ENCODE peak calls at places on chromosomes 7 and 10, in four cellular contexts. B is A549, U is GM23248, P is ovary. X is an unnamed sample.

GRCh38 chr10:123011987-123012386 is 3.2 kb downstream of the ACADSB start:
- DNase-seq in B (no peak), U (no peak), P (no peak), X (no peak)

GRCh38 chr10:103232772-103233488 is 12.8 kb upstream of the RPEL1 start:
- DNase-seq in B (no peak), U (peak; percentile 22), P (no peak), X (no peak)

GRCh38 chr10:24971374-24971773 is 19.0 kb upstream of the PRTFDC1 start:
- DNase-seq in B (no peak), U (no peak), P (no peak), X (no peak)

GRCh38 chr7:25014735-25015134 is 34.8 kb upstream of the OSBPL3 start:
- DNase-seq in B (no peak), U (peak; percentile 98), P (no peak), X (no peak)

GRCh38 chr7:116876664-116877442 is 14.5 kb downstream of the CAPZA2 start:
- DNase-seq in B (no peak), U (no peak), P (peak; percentile 21), X (peak; percentile 99)

GRCh38 chr7:26291699-26292538 is at the start of gene SNX10:
- DNase-seq in B (peak; percentile 50), U (peak; percentile 65), P (peak; percentile 23), X (no peak)

GRCh38 chr7:2115739-2116065 is 117.0 kb downstream of the MAD1L1 start:
- DNase-seq in B (no peak), U (no peak), P (no peak), X (no peak)

GRCh38 chr7:102426268-102427031 is 6.9 kb upstream of the ORAI2 start:
- DNase-seq in B (no peak), U (no peak), P (no peak), X (no peak)

GRCh38 chr10:58164517-58164916 is 103.2 kb downstream of the IPMK start:
- DNase-seq in B (no peak), U (no peak), P (no peak), X (no peak)

GRCh38 chr7:132500727-132501410 is 75.4 kb downstream of the PLXNA4 start:
- DNase-seq in B (no peak), U (peak; percentile 66), P (peak; percentile 59), X (peak; percentile 95)

GRCh38 chr7:48424731-48425130 is 253.5 kb downstream of the ABCA13 start:
- DNase-seq in B (peak; percentile 12), U (peak; percentile 16), P (no peak), X (no peak)

GRCh38 chr7:36366649-36367560 is 22.8 kb upstream of the ANLN start:
- DNase-seq in B (peak; percentile 90), U (peak; percentile 95), P (peak; percentile 94), X (peak; percentile 90)

GRCh38 chr7:44264221-44264956 is 61.0 kb downstream of the CAMK2B start:
- DNase-seq in B (no peak), U (no peak), P (no peak), X (no peak)

GRCh38 chr7:27737591-27737990 is 2.4 kb upstream of the TAX1BP1 start:
- DNase-seq in B (no peak), U (no peak), P (no peak), X (no peak)

GRCh38 chr10:44300666-44301649 is 83.9 kb downstream of the CXCL12 start:
- DNase-seq in B (peak; percentile 61), U (peak; percentile 98), P (no peak), X (no peak)

GRCh38 chr7:42237162-42237821 is at the start of gene GLI3:
- DNase-seq in B (peak; percentile 60), U (peak; percentile 93), P (peak; percentile 89), X (peak; percentile 90)

GRCh38 chr10:50464004-50464409 is 159.7 kb downstream of the SGMS1 start:
- DNase-seq in B (no peak), U (no peak), P (no peak), X (no peak)

GRCh38 chr7:129209067-129209926 is 15.5 kb upstream of the AHCYL2 start:
- DNase-seq in B (no peak), U (no peak), P (peak; percentile 15), X (no peak)

GRCh38 chr10:11993834-11994468 is 48.7 kb downstream of the UPF2 start:
- DNase-seq in B (no peak), U (no peak), P (no peak), X (peak; percentile 65)

GRCh38 chr7:28708458-28708951 is 249.6 kb downstream of the TRIL start:
- DNase-seq in B (no peak), U (peak; percentile 84), P (no peak), X (no peak)

GRCh38 chr7:37480026-37480425 is 31.4 kb upstream of the ELMO1 start:
- DNase-seq in B (no peak), U (no peak), P (no peak), X (no peak)

GRCh38 chr7:30744075-30744417 is 7.9 kb upstream of the INMT start:
- DNase-seq in B (no peak), U (no peak), P (no peak), X (no peak)

GRCh38 chr7:155680864-155681263 is 36.4 kb downstream of the RBM33 start:
- DNase-seq in B (no peak), U (no peak), P (no peak), X (no peak)

GRCh38 chr7:157926521-157927167 is 589.8 kb downstream of the DNAJB6 start:
- DNase-seq in B (no peak), U (no peak), P (no peak), X (no peak)

GRCh38 chr7:157928808-157929425 is 592.1 kb downstream of the DNAJB6 start:
- DNase-seq in B (no peak), U (no peak), P (no peak), X (no peak)

GRCh38 chr7:157928171-157928794 is 591.5 kb downstream of the DNAJB6 start:
- DNase-seq in B (no peak), U (no peak), P (no peak), X (no peak)

GRCh38 chr7:157926107-157926506 is 589.3 kb downstream of the DNAJB6 start:
- DNase-seq in B (no peak), U (no peak), P (no peak), X (no peak)

DNA sequence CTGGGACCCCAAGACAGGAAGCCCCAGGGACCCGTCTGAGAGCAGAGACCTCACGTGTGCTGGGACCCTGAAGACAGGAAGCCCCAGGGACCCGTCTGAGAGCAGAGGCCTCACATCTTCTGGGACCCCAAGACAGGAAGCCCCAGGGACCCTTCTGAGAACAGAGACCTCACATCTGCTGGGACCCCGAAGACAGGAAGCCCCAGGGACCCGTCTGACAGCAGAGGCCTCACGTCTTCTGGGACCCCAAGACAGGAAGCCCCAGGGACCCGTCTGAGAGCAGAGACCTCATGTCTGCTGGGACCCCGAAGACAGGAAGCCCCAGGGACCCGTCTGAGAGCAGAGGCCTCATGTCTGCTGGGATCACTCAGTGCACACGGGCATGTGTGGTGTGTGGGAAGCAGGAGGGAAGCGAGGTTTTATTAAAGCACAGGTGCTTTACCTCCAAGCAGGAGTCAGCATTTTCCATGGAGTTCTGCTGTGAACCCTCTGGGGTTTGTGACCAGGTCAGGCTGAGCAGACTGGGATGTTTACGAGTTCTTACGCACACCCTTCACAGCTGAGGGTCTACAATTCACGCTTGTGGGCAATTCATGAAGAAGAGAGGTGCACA is 590.6 kb downstream of the DNAJB6 start:
- DNase-seq in B (no peak), U (no peak), P (no peak), X (no peak)
- H3K27ac ChIP-seq in B (no peak overlapping the region), U (no peak overlapping the region), P (no peak overlapping the region), X (no peak overlapping the region)

GRCh38 chr10:119501690-119502089 is 40.8 kb downstream of the RGS10 start:
- DNase-seq in B (no peak), U (no peak), P (no peak), X (no peak)

GRCh38 chr10:119500796-119501195 is 41.7 kb downstream of the RGS10 start:
- DNase-seq in B (no peak), U (no peak), P (no peak), X (no peak)

GRCh38 chr10:119503821-119504220 is 38.7 kb downstream of the RGS10 start:
- DNase-seq in B (no peak), U (no peak), P (no peak), X (no peak)

GRCh38 chr10:119502618-119503155 is 39.8 kb downstream of the RGS10 start:
- DNase-seq in B (no peak), U (no peak), P (no peak), X (no peak)

DNA sequence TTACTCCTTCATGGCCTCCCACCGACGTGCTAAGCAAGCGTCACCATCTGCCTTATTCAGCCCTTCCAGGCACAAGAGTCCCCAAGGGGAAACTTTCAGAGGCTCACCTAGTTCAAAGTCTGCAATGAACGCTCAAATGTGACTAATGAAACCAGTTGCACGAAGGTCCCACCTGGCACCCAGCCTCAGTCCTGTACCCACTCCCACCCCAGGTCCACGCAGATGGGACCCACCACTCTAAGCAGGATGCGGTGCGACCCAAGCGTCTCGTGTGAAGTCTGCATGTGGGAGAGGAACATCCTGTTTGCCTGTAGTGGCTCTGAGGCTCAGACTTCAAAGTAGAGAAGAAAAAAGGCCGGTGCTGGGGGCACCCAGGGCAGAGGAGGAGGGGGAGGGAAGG is 40.3 kb downstream of the RGS10 start:
- DNase-seq in B (no peak), U (no peak), P (no peak), X (no peak)
- H3K27ac ChIP-seq in B (no peak overlapping the region), U (no peak overlapping the region), P (no peak overlapping the region), X (no peak overlapping the region)

DNA sequence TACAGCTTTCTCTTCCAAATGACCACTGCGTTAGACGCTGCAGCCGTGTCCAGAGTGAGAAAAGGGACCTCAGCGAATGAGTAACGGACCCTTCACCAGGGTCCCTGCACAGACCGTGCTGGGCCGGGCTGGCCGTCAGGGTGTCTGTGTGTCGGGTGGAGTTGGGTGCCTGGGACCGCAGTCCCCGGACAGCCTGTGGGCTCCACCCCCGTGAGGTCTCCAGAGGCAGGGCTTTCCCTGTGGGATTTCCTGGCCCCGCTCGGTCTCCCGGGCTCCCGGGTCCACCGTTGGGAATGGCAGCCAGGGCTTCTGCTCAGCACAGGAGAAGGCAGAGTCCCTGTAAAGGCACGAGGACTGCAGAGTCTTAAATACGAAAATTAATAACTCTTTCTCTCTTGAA is 509.7 kb downstream of the TCERG1L start:
- DNase-seq in B (no peak), U (no peak), P (no peak), X (no peak)
- H3K27ac ChIP-seq in B (no peak overlapping the region), U (no peak overlapping the region), P (no peak overlapping the region), X (no peak overlapping the region)

GRCh38 chr10:77892761-77893160 is 33.8 kb downstream of the DLG5 start:
- DNase-seq in B (no peak), U (no peak), P (no peak), X (no peak)
- H3K27ac ChIP-seq in B (no peak overlapping the region), U (no peak overlapping the region), P (no peak overlapping the region), X (no peak overlapping the region)

GRCh38 chr10:21296575-21297355 is 228.7 kb downstream of the SKIDA1 start:
- DNase-seq in B (no peak), U (no peak), P (no peak), X (no peak)

GRCh38 chr10:21292763-21293517 is 232.5 kb downstream of the SKIDA1 start:
- DNase-seq in B (peak; percentile 89), U (peak; percentile 97), P (peak; percentile 54), X (peak; percentile 82)

GRCh38 chr10:21297525-21298383 is 227.7 kb downstream of the SKIDA1 start:
- DNase-seq in B (no peak), U (no peak), P (no peak), X (no peak)

GRCh38 chr10:21290499-21291160 is 234.9 kb downstream of the SKIDA1 start:
- DNase-seq in B (no peak), U (no peak), P (no peak), X (no peak)

GRCh38 chr10:21293518-21294356 is 231.7 kb downstream of the SKIDA1 start:
- DNase-seq in B (no peak), U (no peak), P (no peak), X (no peak)
- H3K27ac ChIP-seq in B (peak overlapping the region; percentile 92), U (peak overlapping the region; percentile 67), P (no peak overlapping the region), X (peak overlapping the region; percentile 83)

GRCh38 chr10:83012866-83013265 is 1126.4 kb upstream of the GHITM start:
- DNase-seq in B (no peak), U (peak; percentile 0), P (no peak), X (no peak)
- H3K27ac ChIP-seq in B (no peak overlapping the region), U (no peak overlapping the region), P (no peak overlapping the region), X (no peak overlapping the region)

X was measured in endothelial cell of umbilical vein.